ENCODE peak calls at places on chromosomes 1 and 21, in seven cellular contexts. One of them, this sample, is unnamed.

GRCh38 chr1:67724928-67725560 is 40.0 kb downstream of the GADD45A start:
- DNase-seq in right cardiac atrium: no peak
- DNase-seq in fibroblast of lung: peak; percentile 86
- DNase-seq in Jurkat, Clone E6-1: no peak
- DNase-seq in T1000: no peak
- DNase-seq in GM13977: no peak
- DNase-seq in HS-5: no peak
- DNase-seq in this sample: no peak

GRCh38 chr1:31420716-31421115 is 7.7 kb downstream of the SERINC2 start:
- DNase-seq in right cardiac atrium: no peak
- DNase-seq in fibroblast of lung: no peak
- DNase-seq in Jurkat, Clone E6-1: no peak
- DNase-seq in T1000: no peak
- DNase-seq in GM13977: no peak
- DNase-seq in HS-5: no peak
- DNase-seq in this sample: no peak

GRCh38 chr1:169902750-169903149 is 9.1 kb upstream of the SCYL3 start:
- DNase-seq in right cardiac atrium: no peak
- DNase-seq in fibroblast of lung: no peak
- DNase-seq in Jurkat, Clone E6-1: no peak
- DNase-seq in T1000: no peak
- DNase-seq in GM13977: no peak
- DNase-seq in HS-5: no peak
- DNase-seq in this sample: no peak

GRCh38 chr1:180252638-180253536 is 22.8 kb downstream of the LHX4 start:
- DNase-seq in right cardiac atrium: peak; percentile 88
- DNase-seq in fibroblast of lung: peak; percentile 65
- DNase-seq in Jurkat, Clone E6-1: peak; percentile 63
- DNase-seq in T1000: peak; percentile 49
- DNase-seq in GM13977: peak; percentile 85
- DNase-seq in HS-5: no peak
- DNase-seq in this sample: peak; percentile 37

GRCh38 chr1:240091614-240092300 is at the start of gene FMN2:
- DNase-seq in right cardiac atrium: peak; percentile 58
- DNase-seq in fibroblast of lung: no peak
- DNase-seq in Jurkat, Clone E6-1: peak; percentile 21
- DNase-seq in T1000: peak; percentile 47
- DNase-seq in GM13977: peak; percentile 58
- DNase-seq in HS-5: no peak
- DNase-seq in this sample: no peak

GRCh38 chr1:205907794-205908193 is 35.5 kb downstream of the SLC26A9 start:
- DNase-seq in right cardiac atrium: no peak
- DNase-seq in fibroblast of lung: peak; percentile 34
- DNase-seq in Jurkat, Clone E6-1: no peak
- DNase-seq in T1000: no peak
- DNase-seq in GM13977: no peak
- DNase-seq in HS-5: no peak
- DNase-seq in this sample: no peak

GRCh38 chr1:184691719-184692324 is 62.8 kb downstream of the EDEM3 start:
- DNase-seq in right cardiac atrium: no peak
- DNase-seq in fibroblast of lung: peak; percentile 72
- DNase-seq in Jurkat, Clone E6-1: peak; percentile 9
- DNase-seq in T1000: peak; percentile 3
- DNase-seq in GM13977: no peak
- DNase-seq in HS-5: peak; percentile 45
- DNase-seq in this sample: no peak

GRCh38 chr21:45513741-45514310 is 28.4 kb downstream of the SLC19A1 start:
- DNase-seq in right cardiac atrium: peak; percentile 19
- DNase-seq in fibroblast of lung: no peak
- DNase-seq in Jurkat, Clone E6-1: no peak
- DNase-seq in T1000: no peak
- DNase-seq in GM13977: no peak
- DNase-seq in HS-5: no peak
- DNase-seq in this sample: no peak

GRCh38 chr1:99397029-99397428 is 132.7 kb downstream of the PLPPR4 start:
- DNase-seq in right cardiac atrium: no peak
- DNase-seq in fibroblast of lung: no peak
- DNase-seq in Jurkat, Clone E6-1: no peak
- DNase-seq in T1000: no peak
- DNase-seq in GM13977: no peak
- DNase-seq in HS-5: no peak
- DNase-seq in this sample: no peak

GRCh38 chr1:178659789-178660208 is 65.2 kb upstream of the RALGPS2 start:
- DNase-seq in right cardiac atrium: no peak
- DNase-seq in fibroblast of lung: no peak
- DNase-seq in Jurkat, Clone E6-1: no peak
- DNase-seq in T1000: no peak
- DNase-seq in GM13977: peak; percentile 38
- DNase-seq in HS-5: no peak
- DNase-seq in this sample: peak; percentile 75

GRCh38 chr21:31905444-31906400 is 32.9 kb downstream of the HUNK start:
- DNase-seq in right cardiac atrium: no peak
- DNase-seq in fibroblast of lung: no peak
- DNase-seq in Jurkat, Clone E6-1: no peak
- DNase-seq in T1000: peak; percentile 27
- DNase-seq in GM13977: no peak
- DNase-seq in HS-5: no peak
- DNase-seq in this sample: no peak

GRCh38 chr1:241749041-241749798 is 97.1 kb downstream of the WDR64 start:
- DNase-seq in right cardiac atrium: no peak
- DNase-seq in fibroblast of lung: peak; percentile 3
- DNase-seq in Jurkat, Clone E6-1: no peak
- DNase-seq in T1000: no peak
- DNase-seq in GM13977: no peak
- DNase-seq in HS-5: no peak
- DNase-seq in this sample: no peak

GRCh38 chr1:38452246-38452645 is 405.7 kb upstream of the POU3F1 start:
- DNase-seq in right cardiac atrium: no peak
- DNase-seq in fibroblast of lung: no peak
- DNase-seq in Jurkat, Clone E6-1: no peak
- DNase-seq in T1000: no peak
- DNase-seq in GM13977: no peak
- DNase-seq in HS-5: no peak
- DNase-seq in this sample: no peak

GRCh38 chr1:205247130-205247921 is 19.6 kb downstream of the TMCC2 start:
- DNase-seq in right cardiac atrium: no peak
- DNase-seq in fibroblast of lung: peak; percentile 71
- DNase-seq in Jurkat, Clone E6-1: no peak
- DNase-seq in T1000: no peak
- DNase-seq in GM13977: no peak
- DNase-seq in HS-5: no peak
- DNase-seq in this sample: no peak

GRCh38 chr1:173190101-173190895 is 16.8 kb downstream of the TNFSF4 start:
- DNase-seq in right cardiac atrium: peak; percentile 89
- DNase-seq in fibroblast of lung: peak; percentile 86
- DNase-seq in Jurkat, Clone E6-1: peak; percentile 32
- DNase-seq in T1000: peak; percentile 41
- DNase-seq in GM13977: no peak
- DNase-seq in HS-5: no peak
- DNase-seq in this sample: peak; percentile 63

GRCh38 chr1:152141971-152142584 is 16.9 kb downstream of the RPTN start:
- DNase-seq in right cardiac atrium: peak; percentile 48
- DNase-seq in fibroblast of lung: peak; percentile 71
- DNase-seq in Jurkat, Clone E6-1: peak; percentile 22
- DNase-seq in T1000: no peak
- DNase-seq in GM13977: peak; percentile 14
- DNase-seq in HS-5: peak; percentile 37
- DNase-seq in this sample: no peak

GRCh38 chr1:14733053-14733778 is 134.7 kb downstream of the KAZN start:
- DNase-seq in right cardiac atrium: no peak
- DNase-seq in fibroblast of lung: no peak
- DNase-seq in Jurkat, Clone E6-1: no peak
- DNase-seq in T1000: no peak
- DNase-seq in GM13977: peak; percentile 72
- DNase-seq in HS-5: no peak
- DNase-seq in this sample: peak; percentile 65

GRCh38 chr21:44909719-44910118 is 11.0 kb downstream of the ITGB2 start:
- DNase-seq in right cardiac atrium: no peak
- DNase-seq in fibroblast of lung: no peak
- DNase-seq in Jurkat, Clone E6-1: no peak
- DNase-seq in T1000: no peak
- DNase-seq in GM13977: no peak
- DNase-seq in HS-5: no peak
- DNase-seq in this sample: no peak

GRCh38 chr1:246836169-246836568 is 95.6 kb downstream of the AHCTF1 start:
- DNase-seq in right cardiac atrium: no peak
- DNase-seq in fibroblast of lung: peak; percentile 27
- DNase-seq in Jurkat, Clone E6-1: no peak
- DNase-seq in T1000: no peak
- DNase-seq in GM13977: no peak
- DNase-seq in HS-5: peak; percentile 20
- DNase-seq in this sample: no peak

GRCh38 chr1:18481190-18481920 is 625 bp downstream of the KLHDC7A start:
- DNase-seq in right cardiac atrium: no peak
- DNase-seq in fibroblast of lung: no peak
- DNase-seq in Jurkat, Clone E6-1: no peak
- DNase-seq in T1000: no peak
- DNase-seq in GM13977: no peak
- DNase-seq in HS-5: no peak
- DNase-seq in this sample: no peak

This sample was measured in GM12878.